ENCODE peak calls at places on chromosomes 13 and 19, in nine cellular contexts. J is H1, X is B cell, C is tibial nerve, S is cardiac muscle cell, E is mucosa of descending colon, L is stomach, R is fibroblast of lung, A is breast epithelium. N is an unnamed sample.

GRCh38 chr19:54207908-54208783 is 7.5 kb downstream of the RPS9 start:
- DNase-seq in J (peak; percentile 64), X (peak; percentile 52), C (peak; percentile 75), S (no peak), E (peak; percentile 61), L (peak; percentile 71), R (peak; percentile 99), A (no peak), N (peak; percentile 53)

GRCh38 chr19:19179548-19180441 is 9.7 kb upstream of the MEF2B start:
- DNase-seq in J (no peak), X (no peak), C (no peak), S (no peak), E (no peak), L (no peak), R (no peak), A (no peak), N (no peak)

GRCh38 chr13:24923305-24923640 is 159.3 kb downstream of the RNF17 start:
- DNase-seq in J (no peak), X (peak; percentile 70), C (peak; percentile 33), S (no peak), E (peak; percentile 28), L (no peak), R (peak; percentile 85), A (no peak), N (no peak)

GRCh38 chr13:100381595-100382224 is 206.9 kb downstream of the GGACT start:
- DNase-seq in J (peak; percentile 52), X (no peak), C (no peak), S (no peak), E (no peak), L (no peak), R (no peak), A (no peak), N (no peak)

GRCh38 chr13:41588899-41589298 is 131.5 kb downstream of the RGCC start:
- DNase-seq in J (no peak), X (no peak), C (no peak), S (no peak), E (no peak), L (no peak), R (peak; percentile 94), A (no peak), N (no peak)

GRCh38 chr13:89695343-89696257 is 1651.9 kb upstream of the MIR17HG start:
- DNase-seq in J (peak; percentile 82), X (no peak), C (peak; percentile 35), S (peak; percentile 68), E (peak; percentile 62), L (peak; percentile 39), R (peak; percentile 74), A (no peak), N (no peak)

GRCh38 chr13:38008636-38009035 is 139.1 kb upstream of the TRPC4 start:
- DNase-seq in J (no peak), X (no peak), C (peak; percentile 23), S (peak; percentile 62), E (peak; percentile 81), L (no peak), R (peak; percentile 3), A (no peak), N (no peak)

GRCh38 chr13:21310220-21310619 is 133.8 kb downstream of the MRPL57 start:
- DNase-seq in J (no peak), X (no peak), C (no peak), S (no peak), E (no peak), L (no peak), R (no peak), A (no peak), N (no peak)

GRCh38 chr19:29772696-29773095 is 39.1 kb upstream of the CCNE1 start:
- DNase-seq in J (no peak), X (no peak), C (no peak), S (no peak), E (no peak), L (no peak), R (no peak), A (no peak), N (no peak)

GRCh38 chr19:11848594-11849263 is at the start of gene ZNF439:
- DNase-seq in J (peak; percentile 46), X (peak; percentile 91), C (peak; percentile 91), S (peak; percentile 72), E (peak; percentile 99), L (peak; percentile 91), R (peak; percentile 72), A (peak; percentile 94), N (peak; percentile 86)

GRCh38 chr19:14349426-14349825 is 31.8 kb upstream of the ADGRE5 start:
- DNase-seq in J (no peak), X (peak; percentile 51), C (no peak), S (no peak), E (no peak), L (no peak), R (no peak), A (no peak), N (no peak)

GRCh38 chr19:17341845-17342244 is 4.5 kb downstream of the GTPBP3 start:
- DNase-seq in J (no peak), X (no peak), C (no peak), S (no peak), E (no peak), L (no peak), R (no peak), A (no peak), N (no peak)

GRCh38 chr13:70054572-70054971 is 53.1 kb upstream of the ATXN8OS start:
- DNase-seq in J (no peak), X (no peak), C (no peak), S (no peak), E (no peak), L (no peak), R (no peak), A (no peak), N (no peak)

GRCh38 chr13:52169839-52170238 is 10.4 kb upstream of the NEK3 start:
- DNase-seq in J (no peak), X (no peak), C (no peak), S (no peak), E (no peak), L (no peak), R (no peak), A (no peak), N (no peak)

GRCh38 chr19:49852631-49853126 is 1.7 kb downstream of the PTOV1 start:
- DNase-seq in J (no peak), X (no peak), C (no peak), S (no peak), E (no peak), L (no peak), R (no peak), A (no peak), N (no peak)

GRCh38 chr13:79989251-79989661 is 351.7 kb downstream of the SPRY2 start:
- DNase-seq in J (no peak), X (no peak), C (no peak), S (no peak), E (peak; percentile 20), L (no peak), R (no peak), A (no peak), N (no peak)

GRCh38 chr19:29029271-29029670 is 183.7 kb downstream of the UQCRFS1 start:
- DNase-seq in J (no peak), X (no peak), C (no peak), S (no peak), E (no peak), L (no peak), R (no peak), A (no peak), N (no peak)

GRCh38 chr19:50383307-50383851 is 768 bp upstream of the POLD1 start:
- DNase-seq in J (no peak), X (no peak), C (peak; percentile 11), S (no peak), E (no peak), L (no peak), R (no peak), A (no peak), N (no peak)

DNA sequence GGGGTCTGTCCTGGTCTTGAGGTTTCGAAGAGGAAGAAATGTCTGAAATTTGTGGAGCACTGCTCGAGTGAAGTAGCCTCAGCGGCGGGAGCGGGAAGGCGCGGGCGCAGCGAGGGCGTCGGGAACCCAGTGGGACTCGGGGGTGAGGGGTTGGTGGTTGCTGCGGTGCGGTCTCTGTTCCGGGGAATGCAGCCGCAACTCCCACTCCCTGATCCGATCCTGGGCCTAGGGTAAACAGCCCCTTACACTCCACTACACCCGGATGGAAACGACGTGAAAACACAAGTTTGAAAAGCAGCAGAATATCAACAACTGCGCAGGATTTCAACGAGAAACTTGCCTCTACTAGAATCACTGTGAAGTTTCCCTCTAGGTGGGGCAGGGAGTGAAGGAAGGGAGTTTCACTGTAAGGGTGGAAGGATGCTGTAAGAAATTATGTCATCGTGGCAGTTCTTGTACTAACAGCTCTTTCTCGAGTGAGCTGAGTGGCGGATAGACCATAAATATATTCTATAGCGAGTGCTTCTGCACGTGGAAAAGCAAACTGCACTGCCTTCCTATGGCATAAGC is 2.0 kb upstream of the KLF12 start:
- DNase-seq in J (no peak), X (peak; percentile 42), C (peak; percentile 27), S (peak; percentile 48), E (peak; percentile 43), L (peak; percentile 28), R (peak; percentile 67), A (peak; percentile 52), N (no peak)
- TF ChIP-seq CTCF in J (no peak), X (no peak), C (no peak), S (no peak), E (no peak), L (no peak), R (no peak), A (no peak), N (no peak)

GRCh38 chr19:44889830-44890365 is 1.2 kb upstream of the TOMM40 start:
- DNase-seq in J (no peak), X (no peak), C (no peak), S (no peak), E (peak; percentile 42), L (no peak), R (no peak), A (no peak), N (no peak)
- TF ChIP-seq CTCF in J (no peak), X (no peak), C (no peak), S (no peak), E (no peak), L (no peak), R (no peak), A (no peak), N (no peak)

GRCh38 chr13:109784590-109785140 is 1.7 kb downstream of the IRS2 start:
- DNase-seq in J (peak; percentile 89), X (peak; percentile 82), C (peak; percentile 64), S (peak; percentile 89), E (peak; percentile 83), L (peak; percentile 85), R (peak; percentile 69), A (peak; percentile 72), N (peak; percentile 41)
- TF ChIP-seq CTCF in J (no peak), X (peak; percentile 44), C (peak; percentile 93), S (peak; percentile 16), E (peak; percentile 68), L (no peak), R (no peak), A (no peak), N (no peak)

DNA sequence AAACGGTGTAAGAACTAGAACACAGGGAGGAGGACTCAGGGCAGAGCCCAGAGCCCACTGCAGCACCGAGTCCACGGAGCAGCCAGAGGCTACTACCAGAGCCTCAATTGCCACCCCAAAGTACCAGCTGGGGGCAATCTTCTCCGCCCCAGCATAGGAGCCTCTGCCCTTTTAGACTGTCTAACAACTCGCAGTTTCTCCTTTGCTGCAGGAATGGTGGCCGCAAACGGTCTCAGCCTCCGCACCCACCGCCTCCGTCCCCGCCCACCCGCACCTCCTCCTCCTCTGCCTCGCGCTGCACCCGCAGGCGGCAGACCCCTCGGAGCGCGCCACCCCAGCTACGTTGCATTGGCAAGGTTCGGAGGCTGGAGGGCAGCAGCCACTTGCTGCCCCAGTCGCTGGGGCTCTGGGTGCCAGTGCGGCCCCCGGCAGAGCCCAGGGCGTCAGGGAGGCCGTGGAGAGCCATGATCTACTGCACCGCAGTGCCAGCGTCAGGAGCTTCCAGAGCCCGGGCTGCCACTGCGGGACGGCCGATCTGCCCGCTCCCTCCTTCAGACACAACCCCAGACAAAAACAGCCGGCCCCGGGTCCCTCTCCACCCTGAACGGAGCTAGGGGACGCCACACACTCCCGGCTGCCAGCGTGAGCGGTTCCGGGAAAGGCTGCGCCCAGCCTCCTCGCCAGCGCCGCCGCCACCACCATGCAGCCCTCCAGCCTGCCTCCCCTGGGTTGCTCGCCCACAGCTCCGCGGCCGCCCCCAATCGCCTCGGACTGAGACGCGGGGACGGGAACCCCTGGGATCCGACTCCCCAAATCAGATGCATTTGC is 1.8 kb downstream of the FGF14 start:
- DNase-seq in J (peak; percentile 72), X (peak; percentile 24), C (no peak), S (peak; percentile 9), E (no peak), L (no peak), R (peak; percentile 18), A (no peak), N (no peak)
- TF ChIP-seq CTCF in J (peak; percentile 0), X (no peak), C (no peak), S (no peak), E (no peak), L (no peak), R (peak; percentile 10), A (no peak), N (no peak)

N was measured in omental fat pad.